ENCODE peak calls at places on chromosomes 16 and 17, in seven cellular contexts. One of them, this sample, is unnamed.

GRCh38 chr16:58882292-58882691 is 148.2 kb upstream of the GOT2 start:
- DNase-seq in stimulated activated CD8-positive, alpha-beta memory T cell treated with anti-CD3 and anti-CD28 coated beads, Interleukin-15, amount 100 ng/mL, for 48 hours: no peak
- DNase-seq in KG1: peak
- DNase-seq in neuronal stem cell: no peak
- DNase-seq in fibroblast of mammary gland: no peak
- DNase-seq in astrocyte of the spinal cord: no peak
- DNase-seq in EL: no peak
- DNase-seq in this sample: no peak

GRCh38 chr16:1420540-1421205 is at the start of gene UQCC4:
- DNase-seq in astrocyte of the spinal cord: peak
- DNase-seq in stimulated activated CD8-positive, alpha-beta memory T cell treated with anti-CD3 and anti-CD28 coated beads, Interleukin-15, amount 100 ng/mL, for 48 hours: peak
- DNase-seq in neuronal stem cell: peak
- DNase-seq in KG1: peak
- DNase-seq in fibroblast of mammary gland: peak
- DNase-seq in EL: peak
- DNase-seq in this sample: peak

GRCh38 chr17:6374761-6375312 is 60.1 kb downstream of the AIPL1 start:
- DNase-seq in fibroblast of mammary gland: peak
- DNase-seq in neuronal stem cell: peak
- DNase-seq in stimulated activated CD8-positive, alpha-beta memory T cell treated with anti-CD3 and anti-CD28 coated beads, Interleukin-15, amount 100 ng/mL, for 48 hours: peak
- DNase-seq in astrocyte of the spinal cord: peak
- DNase-seq in KG1: no peak
- DNase-seq in EL: peak
- DNase-seq in this sample: no peak

GRCh38 chr16:2178321-2179106 is 17.9 kb downstream of the CASKIN1 start:
- DNase-seq in neuronal stem cell: no peak
- DNase-seq in KG1: no peak
- DNase-seq in EL: no peak
- DNase-seq in astrocyte of the spinal cord: peak
- DNase-seq in stimulated activated CD8-positive, alpha-beta memory T cell treated with anti-CD3 and anti-CD28 coated beads, Interleukin-15, amount 100 ng/mL, for 48 hours: peak
- DNase-seq in fibroblast of mammary gland: peak
- DNase-seq in this sample: no peak

GRCh38 chr17:4230142-4230541 is 33.6 kb downstream of the ANKFY1 start:
- DNase-seq in EL: peak
- DNase-seq in fibroblast of mammary gland: peak
- DNase-seq in KG1: no peak
- DNase-seq in neuronal stem cell: no peak
- DNase-seq in stimulated activated CD8-positive, alpha-beta memory T cell treated with anti-CD3 and anti-CD28 coated beads, Interleukin-15, amount 100 ng/mL, for 48 hours: no peak
- DNase-seq in astrocyte of the spinal cord: peak
- DNase-seq in this sample: no peak

GRCh38 chr16:60107467-60107866 is 1373.4 kb upstream of the GOT2 start:
- DNase-seq in EL: peak
- DNase-seq in KG1: peak
- DNase-seq in fibroblast of mammary gland: peak
- DNase-seq in astrocyte of the spinal cord: peak
- DNase-seq in neuronal stem cell: no peak
- DNase-seq in stimulated activated CD8-positive, alpha-beta memory T cell treated with anti-CD3 and anti-CD28 coated beads, Interleukin-15, amount 100 ng/mL, for 48 hours: no peak
- DNase-seq in this sample: no peak

GRCh38 chr16:12323007-12323699 is 346.6 kb downstream of the SNX29 start:
- DNase-seq in stimulated activated CD8-positive, alpha-beta memory T cell treated with anti-CD3 and anti-CD28 coated beads, Interleukin-15, amount 100 ng/mL, for 48 hours: peak
- DNase-seq in neuronal stem cell: no peak
- DNase-seq in KG1: no peak
- DNase-seq in fibroblast of mammary gland: peak
- DNase-seq in astrocyte of the spinal cord: no peak
- DNase-seq in EL: no peak
- DNase-seq in this sample: peak

GRCh38 chr16:47051031-47051430 is 77.6 kb upstream of the DNAJA2 start:
- DNase-seq in neuronal stem cell: no peak
- DNase-seq in fibroblast of mammary gland: no peak
- DNase-seq in astrocyte of the spinal cord: no peak
- DNase-seq in KG1: no peak
- DNase-seq in EL: no peak
- DNase-seq in stimulated activated CD8-positive, alpha-beta memory T cell treated with anti-CD3 and anti-CD28 coated beads, Interleukin-15, amount 100 ng/mL, for 48 hours: no peak
- DNase-seq in this sample: no peak

GRCh38 chr17:55601874-55602364 is 90.7 kb upstream of the SMIM36 start:
- DNase-seq in EL: peak
- DNase-seq in astrocyte of the spinal cord: peak
- DNase-seq in fibroblast of mammary gland: peak
- DNase-seq in neuronal stem cell: peak
- DNase-seq in stimulated activated CD8-positive, alpha-beta memory T cell treated with anti-CD3 and anti-CD28 coated beads, Interleukin-15, amount 100 ng/mL, for 48 hours: no peak
- DNase-seq in KG1: peak
- DNase-seq in this sample: peak

GRCh38 chr17:19004601-19005441 is at the start of gene FAM83G:
- DNase-seq in stimulated activated CD8-positive, alpha-beta memory T cell treated with anti-CD3 and anti-CD28 coated beads, Interleukin-15, amount 100 ng/mL, for 48 hours: peak
- DNase-seq in KG1: no peak
- DNase-seq in astrocyte of the spinal cord: peak
- DNase-seq in fibroblast of mammary gland: peak
- DNase-seq in neuronal stem cell: no peak
- DNase-seq in EL: peak
- DNase-seq in this sample: peak

GRCh38 chr17:44636562-44636961 is 19.7 kb upstream of the MEIOC start:
- DNase-seq in stimulated activated CD8-positive, alpha-beta memory T cell treated with anti-CD3 and anti-CD28 coated beads, Interleukin-15, amount 100 ng/mL, for 48 hours: no peak
- DNase-seq in fibroblast of mammary gland: peak
- DNase-seq in EL: peak
- DNase-seq in neuronal stem cell: no peak
- DNase-seq in astrocyte of the spinal cord: peak
- DNase-seq in KG1: no peak
- DNase-seq in this sample: peak

GRCh38 chr17:73765824-73766563 is 121.7 kb upstream of the SDK2 start:
- DNase-seq in EL: no peak
- DNase-seq in astrocyte of the spinal cord: no peak
- DNase-seq in fibroblast of mammary gland: peak
- DNase-seq in stimulated activated CD8-positive, alpha-beta memory T cell treated with anti-CD3 and anti-CD28 coated beads, Interleukin-15, amount 100 ng/mL, for 48 hours: no peak
- DNase-seq in KG1: no peak
- DNase-seq in neuronal stem cell: no peak
- DNase-seq in this sample: no peak

GRCh38 chr17:42702446-42702845 is 20.1 kb downstream of the CNTNAP1 start:
- DNase-seq in neuronal stem cell: no peak
- DNase-seq in astrocyte of the spinal cord: no peak
- DNase-seq in EL: no peak
- DNase-seq in stimulated activated CD8-positive, alpha-beta memory T cell treated with anti-CD3 and anti-CD28 coated beads, Interleukin-15, amount 100 ng/mL, for 48 hours: no peak
- DNase-seq in KG1: no peak
- DNase-seq in fibroblast of mammary gland: no peak
- DNase-seq in this sample: peak

GRCh38 chr16:73067671-73068545 is 20.0 kb upstream of the ZFHX3 start:
- DNase-seq in neuronal stem cell: no peak
- DNase-seq in KG1: no peak
- DNase-seq in fibroblast of mammary gland: no peak
- DNase-seq in stimulated activated CD8-positive, alpha-beta memory T cell treated with anti-CD3 and anti-CD28 coated beads, Interleukin-15, amount 100 ng/mL, for 48 hours: no peak
- DNase-seq in EL: no peak
- DNase-seq in astrocyte of the spinal cord: no peak
- DNase-seq in this sample: no peak

GRCh38 chr17:15952048-15952532 is 7.2 kb downstream of the ADORA2B start:
- DNase-seq in KG1: no peak
- DNase-seq in EL: no peak
- DNase-seq in astrocyte of the spinal cord: no peak
- DNase-seq in neuronal stem cell: no peak
- DNase-seq in stimulated activated CD8-positive, alpha-beta memory T cell treated with anti-CD3 and anti-CD28 coated beads, Interleukin-15, amount 100 ng/mL, for 48 hours: no peak
- DNase-seq in fibroblast of mammary gland: no peak
- DNase-seq in this sample: no peak

GRCh38 chr17:77609553-77610517 is 348.7 kb upstream of the TNRC6C start:
- DNase-seq in neuronal stem cell: no peak
- DNase-seq in stimulated activated CD8-positive, alpha-beta memory T cell treated with anti-CD3 and anti-CD28 coated beads, Interleukin-15, amount 100 ng/mL, for 48 hours: peak
- DNase-seq in EL: peak
- DNase-seq in astrocyte of the spinal cord: no peak
- DNase-seq in KG1: peak
- DNase-seq in fibroblast of mammary gland: peak
- DNase-seq in this sample: peak

GRCh38 chr16:57537194-57537505 is 779 bp upstream of the CCDC102A start:
- DNase-seq in neuronal stem cell: no peak
- DNase-seq in EL: no peak
- DNase-seq in KG1: peak
- DNase-seq in astrocyte of the spinal cord: no peak
- DNase-seq in fibroblast of mammary gland: peak
- DNase-seq in stimulated activated CD8-positive, alpha-beta memory T cell treated with anti-CD3 and anti-CD28 coated beads, Interleukin-15, amount 100 ng/mL, for 48 hours: no peak
- DNase-seq in this sample: no peak

GRCh38 chr16:11610580-11610979 is 23.9 kb upstream of the LITAF start:
- DNase-seq in KG1: no peak
- DNase-seq in stimulated activated CD8-positive, alpha-beta memory T cell treated with anti-CD3 and anti-CD28 coated beads, Interleukin-15, amount 100 ng/mL, for 48 hours: no peak
- DNase-seq in astrocyte of the spinal cord: no peak
- DNase-seq in neuronal stem cell: no peak
- DNase-seq in fibroblast of mammary gland: no peak
- DNase-seq in EL: no peak
- DNase-seq in this sample: peak

GRCh38 chr17:21452377-21453143 is 76.4 kb downstream of the KCNJ12 start:
- DNase-seq in stimulated activated CD8-positive, alpha-beta memory T cell treated with anti-CD3 and anti-CD28 coated beads, Interleukin-15, amount 100 ng/mL, for 48 hours: no peak
- DNase-seq in neuronal stem cell: peak
- DNase-seq in EL: peak
- DNase-seq in KG1: no peak
- DNase-seq in astrocyte of the spinal cord: peak
- DNase-seq in fibroblast of mammary gland: peak
- DNase-seq in this sample: peak

GRCh38 chr16:35365675-35366074 is 1906.3 kb downstream of the TP53TG3F start:
- DNase-seq in fibroblast of mammary gland: no peak
- DNase-seq in KG1: no peak
- DNase-seq in EL: no peak
- DNase-seq in neuronal stem cell: no peak
- DNase-seq in stimulated activated CD8-positive, alpha-beta memory T cell treated with anti-CD3 and anti-CD28 coated beads, Interleukin-15, amount 100 ng/mL, for 48 hours: no peak
- DNase-seq in astrocyte of the spinal cord: no peak
- DNase-seq in this sample: no peak

GRCh38 chr17:61399131-61400057 is at the start of gene TBX2:
- DNase-seq in EL: peak
- DNase-seq in stimulated activated CD8-positive, alpha-beta memory T cell treated with anti-CD3 and anti-CD28 coated beads, Interleukin-15, amount 100 ng/mL, for 48 hours: no peak
- DNase-seq in KG1: no peak
- DNase-seq in fibroblast of mammary gland: peak
- DNase-seq in astrocyte of the spinal cord: peak
- DNase-seq in neuronal stem cell: no peak
- DNase-seq in this sample: no peak

GRCh38 chr17:72614871-72615626 is 477.4 kb downstream of the SLC39A11 start:
- DNase-seq in stimulated activated CD8-positive, alpha-beta memory T cell treated with anti-CD3 and anti-CD28 coated beads, Interleukin-15, amount 100 ng/mL, for 48 hours: no peak
- DNase-seq in neuronal stem cell: peak
- DNase-seq in KG1: no peak
- DNase-seq in EL: peak
- DNase-seq in fibroblast of mammary gland: peak
- DNase-seq in astrocyte of the spinal cord: peak
- DNase-seq in this sample: no peak

GRCh38 chr16:5018791-5019190 is 14.9 kb downstream of the NAGPA start:
- DNase-seq in neuronal stem cell: no peak
- DNase-seq in EL: no peak
- DNase-seq in fibroblast of mammary gland: no peak
- DNase-seq in stimulated activated CD8-positive, alpha-beta memory T cell treated with anti-CD3 and anti-CD28 coated beads, Interleukin-15, amount 100 ng/mL, for 48 hours: no peak
- DNase-seq in KG1: no peak
- DNase-seq in astrocyte of the spinal cord: no peak
- DNase-seq in this sample: no peak

GRCh38 chr16:81277681-81278080 is 37.1 kb upstream of the GAN start:
- DNase-seq in astrocyte of the spinal cord: no peak
- DNase-seq in stimulated activated CD8-positive, alpha-beta memory T cell treated with anti-CD3 and anti-CD28 coated beads, Interleukin-15, amount 100 ng/mL, for 48 hours: no peak
- DNase-seq in neuronal stem cell: no peak
- DNase-seq in KG1: no peak
- DNase-seq in fibroblast of mammary gland: no peak
- DNase-seq in EL: no peak
- DNase-seq in this sample: no peak

GRCh38 chr17:67637901-67638641 is 79.7 kb upstream of the NOL11 start:
- DNase-seq in EL: no peak
- DNase-seq in fibroblast of mammary gland: no peak
- DNase-seq in astrocyte of the spinal cord: no peak
- DNase-seq in neuronal stem cell: no peak
- DNase-seq in stimulated activated CD8-positive, alpha-beta memory T cell treated with anti-CD3 and anti-CD28 coated beads, Interleukin-15, amount 100 ng/mL, for 48 hours: no peak
- DNase-seq in KG1: no peak
- DNase-seq in this sample: no peak

GRCh38 chr17:28033972-28034714 is 8.3 kb upstream of the NLK start:
- DNase-seq in EL: peak
- DNase-seq in neuronal stem cell: no peak
- DNase-seq in KG1: no peak
- DNase-seq in astrocyte of the spinal cord: peak
- DNase-seq in stimulated activated CD8-positive, alpha-beta memory T cell treated with anti-CD3 and anti-CD28 coated beads, Interleukin-15, amount 100 ng/mL, for 48 hours: no peak
- DNase-seq in fibroblast of mammary gland: peak
- DNase-seq in this sample: no peak

GRCh38 chr17:74875155-74875969 is 2.6 kb upstream of the FDXR start:
- DNase-seq in astrocyte of the spinal cord: no peak
- DNase-seq in KG1: no peak
- DNase-seq in stimulated activated CD8-positive, alpha-beta memory T cell treated with anti-CD3 and anti-CD28 coated beads, Interleukin-15, amount 100 ng/mL, for 48 hours: no peak
- DNase-seq in EL: no peak
- DNase-seq in neuronal stem cell: no peak
- DNase-seq in fibroblast of mammary gland: no peak
- DNase-seq in this sample: no peak

GRCh38 chr17:61897548-61898180 is 30.1 kb downstream of the INTS2 start:
- DNase-seq in astrocyte of the spinal cord: no peak
- DNase-seq in KG1: no peak
- DNase-seq in EL: no peak
- DNase-seq in neuronal stem cell: no peak
- DNase-seq in stimulated activated CD8-positive, alpha-beta memory T cell treated with anti-CD3 and anti-CD28 coated beads, Interleukin-15, amount 100 ng/mL, for 48 hours: no peak
- DNase-seq in fibroblast of mammary gland: no peak
- DNase-seq in this sample: no peak

GRCh38 chr17:78479369-78479768 is 97.8 kb downstream of the DNAH17 start:
- DNase-seq in KG1: no peak
- DNase-seq in astrocyte of the spinal cord: no peak
- DNase-seq in EL: no peak
- DNase-seq in stimulated activated CD8-positive, alpha-beta memory T cell treated with anti-CD3 and anti-CD28 coated beads, Interleukin-15, amount 100 ng/mL, for 48 hours: no peak
- DNase-seq in neuronal stem cell: no peak
- DNase-seq in fibroblast of mammary gland: no peak
- DNase-seq in this sample: no peak

GRCh38 chr16:68737046-68737729 is at the start of gene CDH1:
- DNase-seq in neuronal stem cell: no peak
- DNase-seq in astrocyte of the spinal cord: no peak
- DNase-seq in KG1: no peak
- DNase-seq in EL: no peak
- DNase-seq in stimulated activated CD8-positive, alpha-beta memory T cell treated with anti-CD3 and anti-CD28 coated beads, Interleukin-15, amount 100 ng/mL, for 48 hours: no peak
- DNase-seq in fibroblast of mammary gland: no peak
- DNase-seq in this sample: no peak

GRCh38 chr16:53417011-53417410 is 17.3 kb upstream of the RBL2 start:
- DNase-seq in stimulated activated CD8-positive, alpha-beta memory T cell treated with anti-CD3 and anti-CD28 coated beads, Interleukin-15, amount 100 ng/mL, for 48 hours: no peak
- DNase-seq in astrocyte of the spinal cord: peak
- DNase-seq in EL: peak
- DNase-seq in neuronal stem cell: no peak
- DNase-seq in fibroblast of mammary gland: peak
- DNase-seq in KG1: no peak
- DNase-seq in this sample: no peak

GRCh38 chr16:30954993-30955392 is 2.6 kb upstream of the SETD1A start:
- DNase-seq in neuronal stem cell: no peak
- DNase-seq in EL: no peak
- DNase-seq in astrocyte of the spinal cord: no peak
- DNase-seq in stimulated activated CD8-positive, alpha-beta memory T cell treated with anti-CD3 and anti-CD28 coated beads, Interleukin-15, amount 100 ng/mL, for 48 hours: no peak
- DNase-seq in fibroblast of mammary gland: no peak
- DNase-seq in KG1: no peak
- DNase-seq in this sample: no peak

This sample was measured in OCI-LY7.